ENCODE peak calls at places on chromosomes 7 and 10, in four cellular contexts. One of them, this sample, is unnamed.

GRCh38 chr10:15433850-15434537 is 62.9 kb upstream of the FAM171A1 start:
- DNase-seq in WTC11: no peak
- DNase-seq in HepG2: peak
- DNase-seq in GM12878: no peak
- DNase-seq in this sample: peak

GRCh38 chr7:152424348-152425108 is 11.3 kb downstream of the KMT2C start:
- DNase-seq in WTC11: no peak
- DNase-seq in HepG2: no peak
- DNase-seq in GM12878: no peak
- DNase-seq in this sample: no peak

GRCh38 chr7:24670782-24671181 is 86.5 kb downstream of the GSDME start:
- DNase-seq in WTC11: no peak
- DNase-seq in HepG2: no peak
- DNase-seq in GM12878: no peak
- DNase-seq in this sample: no peak

GRCh38 chr10:132276706-132277105 is 31.0 kb downstream of the STK32C start:
- DNase-seq in WTC11: no peak
- DNase-seq in HepG2: no peak
- DNase-seq in GM12878: no peak
- DNase-seq in this sample: no peak

GRCh38 chr10:131892817-131893675 is 7.8 kb upstream of the PPP2R2D start:
- DNase-seq in WTC11: no peak
- DNase-seq in HepG2: no peak
- DNase-seq in GM12878: no peak
- DNase-seq in this sample: no peak

GRCh38 chr10:78408671-78409472 is 375.2 kb downstream of the RPS24 start:
- DNase-seq in WTC11: peak
- DNase-seq in HepG2: peak
- DNase-seq in GM12878: no peak
- DNase-seq in this sample: peak

GRCh38 chr7:130381468-130382312 is 1.4 kb downstream of the CPA1 start:
- DNase-seq in WTC11: peak
- DNase-seq in HepG2: no peak
- DNase-seq in GM12878: no peak
- DNase-seq in this sample: peak

GRCh38 chr10:129517680-129518057 is 50.6 kb downstream of the MGMT start:
- DNase-seq in WTC11: no peak
- DNase-seq in HepG2: no peak
- DNase-seq in GM12878: peak
- DNase-seq in this sample: no peak

GRCh38 chr10:50625663-50626062 is 1.9 kb upstream of the SGMS1 start:
- DNase-seq in WTC11: no peak
- DNase-seq in HepG2: no peak
- DNase-seq in GM12878: no peak
- DNase-seq in this sample: peak

GRCh38 chr7:112495820-112496462 is 15.2 kb downstream of the LSMEM1 start:
- DNase-seq in WTC11: peak
- DNase-seq in HepG2: peak
- DNase-seq in GM12878: no peak
- DNase-seq in this sample: peak

GRCh38 chr7:116552616-116553015 is 27.8 kb downstream of the CAV1 start:
- DNase-seq in WTC11: no peak
- DNase-seq in HepG2: no peak
- DNase-seq in GM12878: no peak
- DNase-seq in this sample: no peak

GRCh38 chr10:132512693-132513345 is 24.8 kb upstream of the INPP5A start:
- DNase-seq in WTC11: no peak
- DNase-seq in HepG2: no peak
- DNase-seq in GM12878: no peak
- DNase-seq in this sample: no peak

GRCh38 chr10:87960230-87960629 is 96.8 kb downstream of the PTEN start:
- DNase-seq in WTC11: no peak
- DNase-seq in HepG2: no peak
- DNase-seq in GM12878: no peak
- DNase-seq in this sample: no peak

GRCh38 chr10:126935263-126935946 is 30.2 kb downstream of the DOCK1 start:
- DNase-seq in WTC11: no peak
- DNase-seq in HepG2: no peak
- DNase-seq in GM12878: no peak
- DNase-seq in this sample: no peak

GRCh38 chr10:78229950-78230675 is 196.4 kb downstream of the RPS24 start:
- DNase-seq in WTC11: no peak
- DNase-seq in HepG2: no peak
- DNase-seq in GM12878: no peak
- DNase-seq in this sample: no peak

GRCh38 chr10:43479275-43479674 is 42.4 kb downstream of the ZNF487 start:
- DNase-seq in WTC11: no peak
- DNase-seq in HepG2: no peak
- DNase-seq in GM12878: no peak
- DNase-seq in this sample: no peak

GRCh38 chr7:95508780-95509179 is 23.0 kb downstream of the ASB4 start:
- DNase-seq in WTC11: no peak
- DNase-seq in HepG2: no peak
- DNase-seq in GM12878: no peak
- DNase-seq in this sample: no peak

GRCh38 chr7:108072739-108073138 is 57.4 kb downstream of the LAMB4 start:
- DNase-seq in WTC11: no peak
- DNase-seq in HepG2: no peak
- DNase-seq in GM12878: no peak
- DNase-seq in this sample: no peak

GRCh38 chr7:27168265-27168947 is 3.1 kb upstream of the HOXA9 start:
- DNase-seq in WTC11: peak
- DNase-seq in HepG2: no peak
- DNase-seq in GM12878: no peak
- DNase-seq in this sample: no peak

GRCh38 chr10:117137911-117138642 is at the start of gene VAX1:
- DNase-seq in WTC11: peak
- DNase-seq in HepG2: no peak
- DNase-seq in GM12878: no peak
- DNase-seq in this sample: no peak

GRCh38 chr7:29865526-29865925 is 59.2 kb downstream of the WIPF3 start:
- DNase-seq in WTC11: no peak
- DNase-seq in HepG2: peak
- DNase-seq in GM12878: no peak
- DNase-seq in this sample: no peak

GRCh38 chr7:503575-504111 is 16.0 kb downstream of the PDGFA start:
- DNase-seq in WTC11: peak
- DNase-seq in HepG2: peak
- DNase-seq in GM12878: no peak
- DNase-seq in this sample: no peak

GRCh38 chr10:13346280-13346819 is 1.7 kb downstream of the SEPHS1 start:
- DNase-seq in WTC11: no peak
- DNase-seq in HepG2: no peak
- DNase-seq in GM12878: no peak
- DNase-seq in this sample: no peak

GRCh38 chr10:130807096-130807495 is 504.4 kb downstream of the TCERG1L start:
- DNase-seq in WTC11: no peak
- DNase-seq in HepG2: no peak
- DNase-seq in GM12878: no peak
- DNase-seq in this sample: no peak

GRCh38 chr10:61068471-61068870 is 124.5 kb upstream of the RHOBTB1 start:
- DNase-seq in WTC11: no peak
- DNase-seq in HepG2: no peak
- DNase-seq in GM12878: no peak
- DNase-seq in this sample: no peak

GRCh38 chr7:74272305-74273038 is 16.7 kb upstream of the CLIP2 start:
- DNase-seq in WTC11: peak
- DNase-seq in HepG2: no peak
- DNase-seq in GM12878: peak
- DNase-seq in this sample: peak

GRCh38 chr7:1704326-1705241 is 34.5 kb downstream of the ELFN1 start:
- DNase-seq in WTC11: no peak
- DNase-seq in HepG2: no peak
- DNase-seq in GM12878: no peak
- DNase-seq in this sample: no peak

GRCh38 chr7:50953820-50954219 is 171.1 kb upstream of the GRB10 start:
- DNase-seq in WTC11: no peak
- DNase-seq in HepG2: peak
- DNase-seq in GM12878: no peak
- DNase-seq in this sample: no peak

GRCh38 chr7:47322731-47323130 is 259.2 kb downstream of the TNS3 start:
- DNase-seq in WTC11: no peak
- DNase-seq in HepG2: no peak
- DNase-seq in GM12878: no peak
- DNase-seq in this sample: no peak

DNA sequence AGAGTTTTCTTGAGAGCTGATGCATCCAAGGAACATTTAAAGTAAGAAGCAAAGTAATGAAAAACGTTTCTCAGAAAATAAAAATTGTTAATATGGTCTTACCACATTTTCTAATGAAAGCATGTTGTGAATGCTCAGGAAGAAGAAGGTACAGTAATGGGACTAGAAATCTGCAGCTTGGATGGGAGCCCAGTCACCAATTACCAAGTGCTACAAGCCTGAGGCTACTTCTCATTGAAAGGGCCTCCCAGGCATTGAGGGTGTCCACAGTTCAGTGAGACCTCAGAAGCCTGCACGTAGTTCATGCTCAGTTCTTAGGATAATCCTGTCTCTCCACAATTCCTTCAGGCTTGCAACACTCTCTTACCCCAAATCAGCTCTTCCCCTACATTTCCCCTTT is 17.6 kb downstream of the PTN start:
- DNase-seq in WTC11: no peak
- DNase-seq in HepG2: no peak
- DNase-seq in GM12878: no peak
- DNase-seq in this sample: no peak
- TF ChIP-seq NR2C2 in WTC11: no peak
- TF ChIP-seq NR2C2 in HepG2: no peak
- TF ChIP-seq NR2C2 in GM12878: no peak
- TF ChIP-seq NR2C2 in this sample: no peak

GRCh38 chr10:76205361-76205760 is 773.9 kb downstream of the LRMDA start:
- DNase-seq in WTC11: no peak
- DNase-seq in HepG2: no peak
- DNase-seq in GM12878: no peak
- DNase-seq in this sample: no peak
- TF ChIP-seq NR2C2 in WTC11: no peak
- TF ChIP-seq NR2C2 in HepG2: no peak
- TF ChIP-seq NR2C2 in GM12878: no peak
- TF ChIP-seq NR2C2 in this sample: no peak

DNA sequence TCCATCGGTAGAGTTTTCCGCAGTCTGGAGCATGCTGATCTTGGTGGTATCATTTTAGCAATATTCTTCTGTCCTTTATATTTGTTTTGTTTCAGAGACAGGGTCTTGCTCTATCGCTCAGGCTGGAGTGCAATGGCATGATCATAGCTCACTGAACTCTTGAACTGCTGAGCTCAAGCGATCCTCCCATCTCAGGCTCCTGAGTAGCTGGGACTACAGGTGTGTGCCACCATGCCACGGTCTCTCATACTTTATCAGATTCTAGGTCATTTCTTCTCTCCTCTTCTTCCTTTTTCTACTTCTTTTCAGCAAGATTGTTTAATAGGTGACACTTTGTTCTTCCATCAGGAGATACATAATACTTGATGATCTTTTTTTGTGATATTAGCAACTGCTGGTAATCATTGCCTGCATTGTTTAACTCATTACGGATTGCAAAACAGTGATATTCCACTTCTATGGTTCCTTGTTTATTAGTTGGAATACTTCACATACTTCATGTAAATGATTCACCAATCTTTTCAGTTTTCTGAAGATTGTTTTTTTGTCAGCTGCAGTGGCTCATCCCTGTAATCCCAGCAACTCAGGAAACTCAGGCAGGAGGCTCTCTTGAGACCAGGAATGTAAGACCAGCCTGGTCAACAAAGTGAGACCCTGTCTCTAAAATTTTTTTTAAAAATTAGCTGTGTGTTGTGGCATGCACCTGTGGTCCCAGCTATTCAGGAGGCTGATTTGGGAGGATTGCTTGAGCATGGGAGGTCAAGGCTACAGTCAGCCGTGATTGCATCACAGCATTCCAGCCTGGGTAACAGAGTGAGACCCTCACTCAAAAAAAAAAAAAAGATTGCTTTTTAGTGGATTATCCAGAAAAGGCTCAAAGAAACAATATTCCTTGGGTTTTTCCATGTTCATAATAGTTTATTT is 36.3 kb upstream of the CHST3 start:
- DNase-seq in WTC11: no peak
- DNase-seq in HepG2: peak
- DNase-seq in GM12878: no peak
- DNase-seq in this sample: no peak
- TF ChIP-seq NR2C2 in WTC11: no peak
- TF ChIP-seq NR2C2 in HepG2: no peak
- TF ChIP-seq NR2C2 in GM12878: no peak
- TF ChIP-seq NR2C2 in this sample: no peak

GRCh38 chr7:44391171-44391570 is 65.8 kb upstream of the CAMK2B start:
- DNase-seq in WTC11: no peak
- DNase-seq in HepG2: no peak
- DNase-seq in GM12878: no peak
- DNase-seq in this sample: no peak
- TF ChIP-seq NR2C2 in WTC11: no peak
- TF ChIP-seq NR2C2 in HepG2: no peak
- TF ChIP-seq NR2C2 in GM12878: no peak
- TF ChIP-seq NR2C2 in this sample: no peak

GRCh38 chr10:105797234-105797890 is 1156.3 kb downstream of the SORCS3 start:
- DNase-seq in WTC11: no peak
- DNase-seq in HepG2: peak
- DNase-seq in GM12878: peak
- DNase-seq in this sample: peak

GRCh38 chr10:105793071-105793470 is 1152.0 kb downstream of the SORCS3 start:
- DNase-seq in WTC11: no peak
- DNase-seq in HepG2: no peak
- DNase-seq in GM12878: no peak
- DNase-seq in this sample: no peak
- TF ChIP-seq NR2C2 in WTC11: no peak
- TF ChIP-seq NR2C2 in HepG2: no peak
- TF ChIP-seq NR2C2 in GM12878: no peak
- TF ChIP-seq NR2C2 in this sample: no peak

GRCh38 chr7:125059861-125060456 is 130.3 kb upstream of the POT1 start:
- DNase-seq in WTC11: no peak
- DNase-seq in HepG2: no peak
- DNase-seq in GM12878: no peak
- DNase-seq in this sample: no peak
- TF ChIP-seq NR2C2 in WTC11: no peak
- TF ChIP-seq NR2C2 in HepG2: no peak
- TF ChIP-seq NR2C2 in GM12878: no peak
- TF ChIP-seq NR2C2 in this sample: no peak

DNA sequence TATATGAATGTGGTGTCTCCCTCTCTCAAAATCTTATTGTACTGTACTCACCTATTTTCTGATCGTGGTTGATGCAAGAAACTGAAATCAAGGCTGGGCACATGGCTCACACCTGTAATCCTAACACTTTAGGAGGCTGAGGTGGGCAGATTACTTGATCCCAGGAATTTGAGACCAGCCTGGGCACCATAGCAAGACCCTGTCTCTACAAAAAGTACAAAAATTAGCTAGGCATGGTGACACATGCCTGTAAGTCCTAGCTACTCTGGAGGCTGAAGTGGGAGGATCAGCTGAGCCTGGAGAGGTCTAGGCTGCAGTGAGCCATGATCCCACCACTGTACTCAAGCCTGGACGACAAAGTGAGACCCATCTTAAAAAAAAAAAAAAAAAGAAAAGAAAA is 16.0 kb downstream of the MMRN2 start:
- DNase-seq in WTC11: no peak
- DNase-seq in HepG2: no peak
- DNase-seq in GM12878: no peak
- DNase-seq in this sample: no peak
- TF ChIP-seq NR2C2 in WTC11: no peak
- TF ChIP-seq NR2C2 in HepG2: no peak
- TF ChIP-seq NR2C2 in GM12878: no peak
- TF ChIP-seq NR2C2 in this sample: no peak

This sample was measured in K562.